ENCODE peak calls at places on chromosome 14, in five cellular contexts. One of them, this sample, is unnamed.

GRCh38 chr14:50038398-50039119 is 77.8 kb downstream of the VCPKMT start:
- DNase-seq in fibroblast of the aortic adventitia: peak
- DNase-seq in lower leg skin: no peak
- DNase-seq in astrocyte of the spinal cord: peak
- DNase-seq in dorsolateral prefrontal cortex: peak
- DNase-seq in this sample: no peak

GRCh38 chr14:69505338-69506240 is 21.1 kb downstream of the PLEKHD1 start:
- DNase-seq in astrocyte of the spinal cord: no peak
- DNase-seq in dorsolateral prefrontal cortex: no peak
- DNase-seq in fibroblast of the aortic adventitia: no peak
- DNase-seq in lower leg skin: peak
- DNase-seq in this sample: no peak

GRCh38 chr14:68655961-68656360 is 136.9 kb downstream of the ZFP36L1 start:
- DNase-seq in fibroblast of the aortic adventitia: no peak
- DNase-seq in dorsolateral prefrontal cortex: no peak
- DNase-seq in lower leg skin: peak
- DNase-seq in astrocyte of the spinal cord: no peak
- DNase-seq in this sample: no peak

GRCh38 chr14:81561084-81561775 is 27.6 kb upstream of the SEL1L start:
- DNase-seq in astrocyte of the spinal cord: no peak
- DNase-seq in lower leg skin: no peak
- DNase-seq in dorsolateral prefrontal cortex: no peak
- DNase-seq in fibroblast of the aortic adventitia: no peak
- DNase-seq in this sample: no peak

GRCh38 chr14:65813760-65814387 is 401.3 kb downstream of the FUT8 start:
- DNase-seq in fibroblast of the aortic adventitia: no peak
- DNase-seq in lower leg skin: no peak
- DNase-seq in dorsolateral prefrontal cortex: no peak
- DNase-seq in astrocyte of the spinal cord: no peak
- DNase-seq in this sample: no peak

GRCh38 chr14:81430284-81430683 is 30.2 kb upstream of the STON2 start:
- DNase-seq in lower leg skin: no peak
- DNase-seq in dorsolateral prefrontal cortex: no peak
- DNase-seq in fibroblast of the aortic adventitia: no peak
- DNase-seq in astrocyte of the spinal cord: no peak
- DNase-seq in this sample: no peak

GRCh38 chr14:60266021-60266937 is 17.3 kb downstream of the PPM1A start:
- DNase-seq in astrocyte of the spinal cord: no peak
- DNase-seq in lower leg skin: no peak
- DNase-seq in fibroblast of the aortic adventitia: no peak
- DNase-seq in dorsolateral prefrontal cortex: no peak
- DNase-seq in this sample: no peak

GRCh38 chr14:50308363-50308762 is 3.7 kb downstream of the L2HGDH start:
- DNase-seq in lower leg skin: no peak
- DNase-seq in dorsolateral prefrontal cortex: no peak
- DNase-seq in astrocyte of the spinal cord: peak
- DNase-seq in fibroblast of the aortic adventitia: no peak
- DNase-seq in this sample: no peak

GRCh38 chr14:64725879-64726584 is 21.8 kb downstream of the PLEKHG3 start:
- DNase-seq in dorsolateral prefrontal cortex: no peak
- DNase-seq in astrocyte of the spinal cord: no peak
- DNase-seq in lower leg skin: peak
- DNase-seq in fibroblast of the aortic adventitia: no peak
- DNase-seq in this sample: no peak

GRCh38 chr14:31096255-31096654 is 70.1 kb upstream of the STRN3 start:
- DNase-seq in dorsolateral prefrontal cortex: no peak
- DNase-seq in astrocyte of the spinal cord: no peak
- DNase-seq in fibroblast of the aortic adventitia: peak
- DNase-seq in lower leg skin: no peak
- DNase-seq in this sample: no peak

GRCh38 chr14:74302160-74302628 is 540 bp downstream of the ABCD4 start:
- DNase-seq in lower leg skin: no peak
- DNase-seq in astrocyte of the spinal cord: peak
- DNase-seq in fibroblast of the aortic adventitia: peak
- DNase-seq in dorsolateral prefrontal cortex: no peak
- DNase-seq in this sample: no peak

GRCh38 chr14:91318911-91319310 is 74.4 kb upstream of the GPR68 start:
- DNase-seq in fibroblast of the aortic adventitia: no peak
- DNase-seq in astrocyte of the spinal cord: no peak
- DNase-seq in lower leg skin: no peak
- DNase-seq in dorsolateral prefrontal cortex: no peak
- DNase-seq in this sample: no peak

GRCh38 chr14:81471062-81471461 is 62.6 kb downstream of the SEL1L start:
- DNase-seq in fibroblast of the aortic adventitia: no peak
- DNase-seq in astrocyte of the spinal cord: no peak
- DNase-seq in dorsolateral prefrontal cortex: no peak
- DNase-seq in lower leg skin: no peak
- DNase-seq in this sample: no peak

GRCh38 chr14:28577711-28578131 is 188.9 kb upstream of the FOXG1 start:
- DNase-seq in fibroblast of the aortic adventitia: peak
- DNase-seq in lower leg skin: no peak
- DNase-seq in dorsolateral prefrontal cortex: no peak
- DNase-seq in astrocyte of the spinal cord: peak
- DNase-seq in this sample: no peak

GRCh38 chr14:94408546-94409095 is 20.2 kb upstream of the SERPINA1 start:
- DNase-seq in astrocyte of the spinal cord: no peak
- DNase-seq in lower leg skin: no peak
- DNase-seq in fibroblast of the aortic adventitia: no peak
- DNase-seq in dorsolateral prefrontal cortex: no peak
- DNase-seq in this sample: no peak

GRCh38 chr14:102999227-102999895 is 58.0 kb downstream of the CDC42BPB start:
- DNase-seq in fibroblast of the aortic adventitia: no peak
- DNase-seq in astrocyte of the spinal cord: peak
- DNase-seq in dorsolateral prefrontal cortex: no peak
- DNase-seq in lower leg skin: no peak
- DNase-seq in this sample: no peak

GRCh38 chr14:50622978-50623377 is 45.1 kb downstream of the SAV1 start:
- DNase-seq in fibroblast of the aortic adventitia: no peak
- DNase-seq in astrocyte of the spinal cord: no peak
- DNase-seq in lower leg skin: no peak
- DNase-seq in dorsolateral prefrontal cortex: no peak
- DNase-seq in this sample: no peak

GRCh38 chr14:36662543-36663403 is 1.1 kb downstream of the PAX9 start:
- DNase-seq in astrocyte of the spinal cord: no peak
- DNase-seq in lower leg skin: no peak
- DNase-seq in dorsolateral prefrontal cortex: no peak
- DNase-seq in fibroblast of the aortic adventitia: no peak
- DNase-seq in this sample: no peak

GRCh38 chr14:58626441-58626840 is 11.3 kb upstream of the DACT1 start:
- DNase-seq in lower leg skin: no peak
- DNase-seq in dorsolateral prefrontal cortex: no peak
- DNase-seq in fibroblast of the aortic adventitia: peak
- DNase-seq in astrocyte of the spinal cord: peak
- DNase-seq in this sample: no peak

GRCh38 chr14:71103662-71104484 is 196.6 kb downstream of the PCNX1 start:
- DNase-seq in dorsolateral prefrontal cortex: no peak
- DNase-seq in lower leg skin: no peak
- DNase-seq in fibroblast of the aortic adventitia: peak
- DNase-seq in astrocyte of the spinal cord: peak
- DNase-seq in this sample: no peak

GRCh38 chr14:55383541-55384140 is 28.0 kb downstream of the ATG14 start:
- DNase-seq in lower leg skin: no peak
- DNase-seq in dorsolateral prefrontal cortex: peak
- DNase-seq in astrocyte of the spinal cord: no peak
- DNase-seq in fibroblast of the aortic adventitia: no peak
- DNase-seq in this sample: no peak

GRCh38 chr14:22386924-22387775 is 201.9 kb downstream of the DAD1 start:
- DNase-seq in astrocyte of the spinal cord: peak
- DNase-seq in dorsolateral prefrontal cortex: peak
- DNase-seq in fibroblast of the aortic adventitia: peak
- DNase-seq in lower leg skin: peak
- DNase-seq in this sample: peak

GRCh38 chr14:103628221-103628683 is 759 bp upstream of the KLC1 start:
- DNase-seq in astrocyte of the spinal cord: peak
- DNase-seq in fibroblast of the aortic adventitia: peak
- DNase-seq in dorsolateral prefrontal cortex: peak
- DNase-seq in lower leg skin: peak
- DNase-seq in this sample: peak

GRCh38 chr14:64702493-64703392 is 1.5 kb upstream of the PLEKHG3 start:
- DNase-seq in astrocyte of the spinal cord: no peak
- DNase-seq in dorsolateral prefrontal cortex: no peak
- DNase-seq in fibroblast of the aortic adventitia: no peak
- DNase-seq in lower leg skin: peak
- DNase-seq in this sample: no peak

GRCh38 chr14:75771614-75772013 is 110.6 kb downstream of the TTLL5 start:
- DNase-seq in dorsolateral prefrontal cortex: peak
- DNase-seq in lower leg skin: no peak
- DNase-seq in astrocyte of the spinal cord: no peak
- DNase-seq in fibroblast of the aortic adventitia: no peak
- DNase-seq in this sample: no peak

GRCh38 chr14:75748340-75748739 is 87.3 kb downstream of the TTLL5 start:
- DNase-seq in fibroblast of the aortic adventitia: no peak
- DNase-seq in lower leg skin: no peak
- DNase-seq in dorsolateral prefrontal cortex: no peak
- DNase-seq in astrocyte of the spinal cord: no peak
- DNase-seq in this sample: no peak

GRCh38 chr14:33564774-33565630 is 385.9 kb downstream of the EGLN3 start:
- DNase-seq in fibroblast of the aortic adventitia: peak
- DNase-seq in dorsolateral prefrontal cortex: no peak
- DNase-seq in lower leg skin: no peak
- DNase-seq in astrocyte of the spinal cord: peak
- DNase-seq in this sample: no peak

GRCh38 chr14:70448633-70449032 is 3.3 kb upstream of the ADAM21 start:
- DNase-seq in astrocyte of the spinal cord: peak
- DNase-seq in dorsolateral prefrontal cortex: no peak
- DNase-seq in fibroblast of the aortic adventitia: peak
- DNase-seq in lower leg skin: no peak
- DNase-seq in this sample: no peak

GRCh38 chr14:94031880-94032279 is 5.7 kb downstream of the OTUB2 start:
- DNase-seq in astrocyte of the spinal cord: no peak
- DNase-seq in lower leg skin: no peak
- DNase-seq in fibroblast of the aortic adventitia: no peak
- DNase-seq in dorsolateral prefrontal cortex: no peak
- DNase-seq in this sample: no peak

GRCh38 chr14:52551696-52552062 is 626 bp downstream of the TXNDC16 start:
- DNase-seq in lower leg skin: no peak
- DNase-seq in astrocyte of the spinal cord: peak
- DNase-seq in dorsolateral prefrontal cortex: peak
- DNase-seq in fibroblast of the aortic adventitia: peak
- DNase-seq in this sample: no peak

GRCh38 chr14:80213602-80214001 is 2.3 kb upstream of the DIO2 start:
- DNase-seq in dorsolateral prefrontal cortex: peak
- DNase-seq in fibroblast of the aortic adventitia: peak
- DNase-seq in astrocyte of the spinal cord: peak
- DNase-seq in lower leg skin: no peak
- DNase-seq in this sample: no peak
- TF ChIP-seq CTCF in dorsolateral prefrontal cortex: peak
- TF ChIP-seq CTCF in fibroblast of the aortic adventitia: peak
- TF ChIP-seq CTCF in astrocyte of the spinal cord: peak
- TF ChIP-seq CTCF in lower leg skin: no peak
- TF ChIP-seq CTCF in this sample: no peak

DNA sequence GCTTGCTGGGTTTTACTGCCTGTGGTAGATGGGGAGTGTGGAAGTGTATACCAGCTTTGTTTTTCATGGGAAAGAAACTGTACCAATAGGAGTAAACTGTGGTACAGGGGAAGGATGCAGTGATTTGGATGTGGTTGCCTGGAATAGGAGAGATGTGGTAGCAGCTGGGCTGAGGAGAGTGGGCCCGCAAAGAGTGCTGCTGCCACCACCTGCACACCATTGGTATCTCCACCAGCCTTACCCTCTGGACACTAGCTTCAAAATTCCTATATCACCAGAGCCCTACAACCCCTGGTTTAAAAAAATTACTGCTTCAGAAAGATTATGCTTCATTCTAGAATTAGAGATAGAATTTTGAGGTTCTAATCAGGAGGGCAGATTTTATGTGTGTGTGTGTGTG is 53.6 kb downstream of the AKAP6 start:
- DNase-seq in fibroblast of the aortic adventitia: peak
- DNase-seq in astrocyte of the spinal cord: peak
- DNase-seq in dorsolateral prefrontal cortex: peak
- DNase-seq in lower leg skin: no peak
- DNase-seq in this sample: no peak
- TF ChIP-seq CTCF in fibroblast of the aortic adventitia: peak
- TF ChIP-seq CTCF in astrocyte of the spinal cord: peak
- TF ChIP-seq CTCF in dorsolateral prefrontal cortex: peak
- TF ChIP-seq CTCF in lower leg skin: no peak
- TF ChIP-seq CTCF in this sample: no peak

GRCh38 chr14:99330316-99331240 is 58.6 kb upstream of the BCL11B start:
- DNase-seq in dorsolateral prefrontal cortex: no peak
- DNase-seq in fibroblast of the aortic adventitia: no peak
- DNase-seq in astrocyte of the spinal cord: no peak
- DNase-seq in lower leg skin: peak
- DNase-seq in this sample: no peak
- TF ChIP-seq CTCF in dorsolateral prefrontal cortex: no peak
- TF ChIP-seq CTCF in fibroblast of the aortic adventitia: no peak
- TF ChIP-seq CTCF in astrocyte of the spinal cord: no peak
- TF ChIP-seq CTCF in lower leg skin: no peak
- TF ChIP-seq CTCF in this sample: no peak

GRCh38 chr14:105999361-106000028 is 473.1 kb downstream of the TMEM121 start:
- DNase-seq in dorsolateral prefrontal cortex: no peak
- DNase-seq in lower leg skin: no peak
- DNase-seq in astrocyte of the spinal cord: no peak
- DNase-seq in fibroblast of the aortic adventitia: no peak
- DNase-seq in this sample: no peak
- TF ChIP-seq CTCF in dorsolateral prefrontal cortex: peak
- TF ChIP-seq CTCF in lower leg skin: no peak
- TF ChIP-seq CTCF in astrocyte of the spinal cord: peak
- TF ChIP-seq CTCF in fibroblast of the aortic adventitia: peak
- TF ChIP-seq CTCF in this sample: no peak

GRCh38 chr14:90191585-90191984 is 64.8 kb upstream of the PSMC1 start:
- DNase-seq in lower leg skin: no peak
- DNase-seq in astrocyte of the spinal cord: no peak
- DNase-seq in dorsolateral prefrontal cortex: no peak
- DNase-seq in fibroblast of the aortic adventitia: no peak
- DNase-seq in this sample: no peak

GRCh38 chr14:90191154-90191553 is 65.2 kb upstream of the PSMC1 start:
- DNase-seq in dorsolateral prefrontal cortex: no peak
- DNase-seq in astrocyte of the spinal cord: no peak
- DNase-seq in fibroblast of the aortic adventitia: no peak
- DNase-seq in lower leg skin: no peak
- DNase-seq in this sample: no peak

GRCh38 chr14:90194706-90195105 is 61.6 kb upstream of the PSMC1 start:
- DNase-seq in astrocyte of the spinal cord: no peak
- DNase-seq in fibroblast of the aortic adventitia: no peak
- DNase-seq in dorsolateral prefrontal cortex: no peak
- DNase-seq in lower leg skin: no peak
- DNase-seq in this sample: no peak

GRCh38 chr14:90198541-90198940 is 57.8 kb upstream of the PSMC1 start:
- DNase-seq in lower leg skin: no peak
- DNase-seq in fibroblast of the aortic adventitia: no peak
- DNase-seq in dorsolateral prefrontal cortex: no peak
- DNase-seq in astrocyte of the spinal cord: no peak
- DNase-seq in this sample: no peak

GRCh38 chr14:90193925-90194324 is 62.4 kb upstream of the PSMC1 start:
- DNase-seq in astrocyte of the spinal cord: no peak
- DNase-seq in fibroblast of the aortic adventitia: no peak
- DNase-seq in lower leg skin: no peak
- DNase-seq in dorsolateral prefrontal cortex: no peak
- DNase-seq in this sample: no peak
- TF ChIP-seq CTCF in astrocyte of the spinal cord: peak
- TF ChIP-seq CTCF in fibroblast of the aortic adventitia: peak
- TF ChIP-seq CTCF in lower leg skin: no peak
- TF ChIP-seq CTCF in dorsolateral prefrontal cortex: no peak
- TF ChIP-seq CTCF in this sample: no peak

GRCh38 chr14:86961106-86961716 is 1031.8 kb downstream of the GALC start:
- DNase-seq in astrocyte of the spinal cord: no peak
- DNase-seq in dorsolateral prefrontal cortex: no peak
- DNase-seq in fibroblast of the aortic adventitia: peak
- DNase-seq in lower leg skin: no peak
- DNase-seq in this sample: no peak
- TF ChIP-seq CTCF in astrocyte of the spinal cord: peak
- TF ChIP-seq CTCF in dorsolateral prefrontal cortex: no peak
- TF ChIP-seq CTCF in fibroblast of the aortic adventitia: peak
- TF ChIP-seq CTCF in lower leg skin: no peak
- TF ChIP-seq CTCF in this sample: no peak

GRCh38 chr14:100885196-100886030 is 18.1 kb downstream of the RTL1 start:
- DNase-seq in dorsolateral prefrontal cortex: no peak
- DNase-seq in fibroblast of the aortic adventitia: peak
- DNase-seq in lower leg skin: no peak
- DNase-seq in astrocyte of the spinal cord: no peak
- DNase-seq in this sample: no peak
- TF ChIP-seq CTCF in dorsolateral prefrontal cortex: no peak
- TF ChIP-seq CTCF in fibroblast of the aortic adventitia: no peak
- TF ChIP-seq CTCF in lower leg skin: no peak
- TF ChIP-seq CTCF in astrocyte of the spinal cord: no peak
- TF ChIP-seq CTCF in this sample: no peak